ENCODE peak calls at places on chromosomes 2 and 18, in five cellular contexts. J is neural progenitor cell, R is tibial nerve, I is keratinocyte, Z is left ventricle myocardium inferior. L is an unnamed sample. For H3K9me3, the result is how much of the 10 kb centered on the place peaks cover.

GRCh38 chr2:73415906-73416305 is 30.3 kb downstream of the ALMS1 start:
- DNase-seq in R (no peak), I (no peak), Z (no peak), J (no peak), L (no peak)

GRCh38 chr18:7300971-7301553 is 70.2 kb downstream of the LRRC30 start:
- DNase-seq in Z (no peak), R (no peak), J (no peak), I (no peak), L (no peak)

GRCh38 chr18:59015531-59016152 is 124.0 kb upstream of the SEC11C start:
- DNase-seq in I (no peak), J (no peak), R (no peak), Z (no peak), L (no peak)

GRCh38 chr2:188518391-188518790 is 226.7 kb downstream of the GULP1 start:
- DNase-seq in Z (no peak), J (no peak), I (peak), R (no peak), L (no peak)

GRCh38 chr2:141925511-141925910 is 205.3 kb downstream of the LRP1B start:
- DNase-seq in R (no peak), I (no peak), J (no peak), Z (no peak), L (no peak)

GRCh38 chr18:55997156-55997561 is 409.2 kb upstream of the TCF4 start:
- DNase-seq in J (no peak), R (no peak), I (no peak), Z (no peak), L (no peak)

GRCh38 chr2:28071221-28071620 is 180.7 kb downstream of the BABAM2 start:
- DNase-seq in J (no peak), I (no peak), R (no peak), Z (no peak), L (no peak)

GRCh38 chr18:34258176-34258575 is 33.5 kb upstream of the NOL4 start:
- DNase-seq in Z (no peak), I (no peak), J (peak), R (no peak), L (no peak)

GRCh38 chr2:44753552-44754285 is 187.8 kb upstream of the SIX3 start:
- DNase-seq in Z (no peak), R (no peak), I (no peak), J (no peak), L (no peak)

GRCh38 chr2:189013677-189014380 is 39.7 kb downstream of the COL3A1 start:
- DNase-seq in I (no peak), R (no peak), J (no peak), Z (no peak), L (no peak)

GRCh38 chr2:216328347-216328746 is 43.9 kb downstream of the MARCHF4 start:
- DNase-seq in Z (no peak), I (no peak), R (no peak), J (peak), L (no peak)

GRCh38 chr2:115292742-115293141 is 850.3 kb downstream of the DPP10 start:
- DNase-seq in I (no peak), J (no peak), Z (no peak), R (no peak), L (no peak)
- H3K9me3 ChIP-seq in I (under half), J (under half), Z (under half), R (under half), L (under half)

GRCh38 chr18:24219561-24220317 is 80.9 kb downstream of the CABYR start:
- DNase-seq in Z (no peak), I (no peak), J (no peak), R (no peak), L (no peak)
- H3K9me3 ChIP-seq in Z (under half), I (under half), J (under half), R (under half), L (under half)

DNA sequence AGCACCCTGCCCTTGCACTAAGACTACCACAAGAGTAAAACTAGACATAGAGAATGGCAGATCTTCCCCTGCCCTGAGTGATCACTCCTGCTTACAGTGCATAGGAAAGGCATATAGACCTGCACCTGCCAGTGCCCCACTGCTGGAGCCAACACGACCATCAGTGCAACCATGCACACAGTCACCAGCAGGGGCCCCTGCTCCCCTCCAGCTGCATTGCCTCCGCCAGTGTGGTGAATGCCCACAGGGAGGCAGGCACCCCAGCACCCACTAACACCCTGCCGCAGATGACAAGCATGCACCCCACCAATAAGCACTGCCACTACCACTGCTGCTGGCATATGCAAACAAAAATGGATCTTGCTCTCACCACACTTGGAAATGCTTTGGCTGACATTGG is 478.8 kb downstream of the ADCYAP1 start:
- DNase-seq in R (no peak), I (no peak), Z (no peak), J (no peak), L (no peak)
- H3K9me3 ChIP-seq in R (under half), I (under half), Z (half or more), J (under half), L (under half)

GRCh38 chr2:238476258-238476657 is 49.5 kb downstream of the ASB1 start:
- DNase-seq in Z (no peak), I (no peak), R (no peak), J (no peak), L (no peak)
- H3K9me3 ChIP-seq in Z (half or more), I (under half), R (under half), J (under half), L (under half)

DNA sequence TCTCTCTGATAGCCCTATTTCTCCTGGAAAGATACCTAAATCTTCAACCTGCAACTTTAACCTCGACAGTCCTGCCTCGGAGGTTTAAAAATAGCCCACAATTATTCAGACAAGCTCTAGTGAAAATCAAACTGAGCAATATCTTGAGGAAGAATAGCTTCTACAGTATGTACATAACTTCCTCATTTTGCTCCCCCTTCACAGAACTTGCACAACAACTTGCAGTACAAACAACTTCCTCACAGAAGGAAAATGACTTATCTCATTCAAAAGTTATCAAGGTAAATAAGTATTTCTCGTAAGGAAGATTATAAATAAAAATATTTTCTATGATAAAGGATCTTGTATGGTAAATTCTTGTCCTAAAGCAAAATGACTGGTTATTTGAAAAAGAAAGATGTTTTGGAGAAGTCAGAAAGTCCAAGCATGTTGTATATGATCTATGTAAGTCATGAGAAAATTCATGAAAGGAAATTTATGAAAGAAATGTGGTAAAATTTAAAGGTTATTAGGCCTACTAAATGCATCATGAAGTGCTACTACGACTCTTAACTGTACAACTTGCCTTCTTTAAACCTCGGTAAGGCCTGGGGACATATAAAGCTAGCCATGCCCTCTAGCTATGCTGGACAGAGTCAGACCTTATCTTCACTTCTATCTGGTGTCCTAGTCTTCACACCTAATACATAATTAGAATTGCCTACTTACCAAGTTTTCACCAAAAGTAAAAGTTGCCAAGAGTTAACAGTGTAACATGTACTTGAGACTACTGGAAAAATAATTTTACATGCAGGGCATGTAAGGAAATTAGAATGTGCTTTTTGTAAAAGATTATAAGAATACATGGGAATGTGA is 394.5 kb downstream of the DLGAP1 start:
- DNase-seq in I (no peak), J (no peak), Z (no peak), R (no peak), L (no peak)
- H3K9me3 ChIP-seq in I (under half), J (under half), Z (under half), R (under half), L (under half)

GRCh38 chr18:78889250-78889649 is 90.4 kb upstream of the SALL3 start:
- DNase-seq in Z (no peak), I (no peak), R (no peak), J (no peak), L (no peak)
- H3K9me3 ChIP-seq in Z (half or more), I (under half), R (under half), J (under half), L (under half)

DNA sequence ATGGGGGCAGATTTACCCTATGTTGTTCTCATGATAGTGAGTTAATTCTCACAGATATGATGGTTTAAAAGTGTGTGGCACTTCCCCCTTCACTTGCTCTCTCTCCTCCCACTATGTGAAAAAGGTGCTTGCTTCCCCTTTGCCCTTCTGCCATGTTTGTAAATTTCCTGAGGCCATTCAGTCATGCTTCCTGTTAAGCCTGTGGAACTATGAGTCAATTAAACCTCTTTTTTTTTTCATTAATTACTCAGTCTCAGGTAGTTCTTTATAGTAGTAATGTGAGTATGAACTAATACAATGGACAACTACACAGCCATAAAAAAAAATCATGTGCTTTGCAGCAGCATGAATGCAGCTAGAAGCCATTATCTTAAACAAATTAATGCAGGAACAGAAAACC is 118.5 kb downstream of the CALCRL start:
- DNase-seq in J (no peak), I (peak), R (no peak), Z (no peak), L (no peak)
- H3K9me3 ChIP-seq in J (under half), I (under half), R (under half), Z (under half), L (under half)

GRCh38 chr2:116668691-116669090 is 1145.8 kb upstream of the DDX18 start:
- DNase-seq in R (no peak), Z (no peak), I (no peak), J (no peak), L (no peak)

GRCh38 chr2:116669782-116670181 is 1144.7 kb upstream of the DDX18 start:
- DNase-seq in J (no peak), I (no peak), R (no peak), Z (no peak), L (no peak)

GRCh38 chr2:116676776-116677175 is 1137.7 kb upstream of the DDX18 start:
- DNase-seq in R (no peak), Z (no peak), I (no peak), J (no peak), L (no peak)

GRCh38 chr2:116674188-116674587 is 1140.3 kb upstream of the DDX18 start:
- DNase-seq in Z (no peak), I (no peak), J (no peak), R (no peak), L (no peak)
- H3K9me3 ChIP-seq in Z (under half), I (under half), J (under half), R (under half), L (under half)

GRCh38 chr2:1993711-1994682 is 249.7 kb upstream of the PXDN start:
- DNase-seq in J (no peak), I (no peak), Z (no peak), R (no peak), L (no peak)
- H3K9me3 ChIP-seq in J (under half), I (under half), Z (under half), R (under half), L (under half)

GRCh38 chr2:42345986-42346385 is 15.0 kb downstream of the COX7A2L start:
- DNase-seq in Z (no peak), I (no peak), R (no peak), J (no peak), L (no peak)
- H3K9me3 ChIP-seq in Z (under half), I (under half), R (under half), J (under half), L (under half)

L was measured in T-helper 17 cell.